ENCODE peak calls at places on chromosome 9, in nine cellular contexts. One of them, this sample, is unnamed.

GRCh38 chr9:100425758-100426157 is 1.2 kb upstream of the MSANTD3 start:
- DNase-seq in HEK293T: no peak
- DNase-seq in activated gamma-delta T cell treated with Interleukin-2 at 50 U/mL for 16 hours: no peak
- DNase-seq in smooth muscle cell of the brain vasculature: no peak
- DNase-seq in SJSA1: no peak
- DNase-seq in fibroblast of the aortic adventitia: peak
- DNase-seq in T-helper 9 cell: no peak
- DNase-seq in fibroblast of lung: peak
- DNase-seq in germinal center: no peak
- DNase-seq in this sample: no peak

GRCh38 chr9:82923410-82924242 is 139.3 kb downstream of the RASEF start:
- DNase-seq in fibroblast of the aortic adventitia: no peak
- DNase-seq in activated gamma-delta T cell treated with Interleukin-2 at 50 U/mL for 16 hours: no peak
- DNase-seq in HEK293T: peak
- DNase-seq in fibroblast of lung: peak
- DNase-seq in SJSA1: no peak
- DNase-seq in smooth muscle cell of the brain vasculature: no peak
- DNase-seq in germinal center: no peak
- DNase-seq in T-helper 9 cell: no peak
- DNase-seq in this sample: no peak

GRCh38 chr9:69577123-69577522 is 95.0 kb downstream of the APBA1 start:
- DNase-seq in HEK293T: no peak
- DNase-seq in activated gamma-delta T cell treated with Interleukin-2 at 50 U/mL for 16 hours: no peak
- DNase-seq in smooth muscle cell of the brain vasculature: no peak
- DNase-seq in germinal center: no peak
- DNase-seq in fibroblast of the aortic adventitia: no peak
- DNase-seq in T-helper 9 cell: no peak
- DNase-seq in fibroblast of lung: no peak
- DNase-seq in SJSA1: no peak
- DNase-seq in this sample: no peak

GRCh38 chr9:107439991-107440456 is 49.5 kb downstream of the KLF4 start:
- DNase-seq in T-helper 9 cell: no peak
- DNase-seq in activated gamma-delta T cell treated with Interleukin-2 at 50 U/mL for 16 hours: no peak
- DNase-seq in fibroblast of lung: peak
- DNase-seq in fibroblast of the aortic adventitia: peak
- DNase-seq in SJSA1: no peak
- DNase-seq in smooth muscle cell of the brain vasculature: no peak
- DNase-seq in germinal center: no peak
- DNase-seq in HEK293T: no peak
- DNase-seq in this sample: no peak

GRCh38 chr9:130382636-130383349 is 62.0 kb upstream of the ASS1 start:
- DNase-seq in T-helper 9 cell: no peak
- DNase-seq in fibroblast of lung: no peak
- DNase-seq in smooth muscle cell of the brain vasculature: no peak
- DNase-seq in fibroblast of the aortic adventitia: no peak
- DNase-seq in germinal center: no peak
- DNase-seq in activated gamma-delta T cell treated with Interleukin-2 at 50 U/mL for 16 hours: no peak
- DNase-seq in SJSA1: no peak
- DNase-seq in HEK293T: no peak
- DNase-seq in this sample: no peak

GRCh38 chr9:14511452-14511851 is 181.8 kb downstream of the ZDHHC21 start:
- DNase-seq in smooth muscle cell of the brain vasculature: no peak
- DNase-seq in SJSA1: no peak
- DNase-seq in fibroblast of lung: peak
- DNase-seq in T-helper 9 cell: no peak
- DNase-seq in HEK293T: no peak
- DNase-seq in activated gamma-delta T cell treated with Interleukin-2 at 50 U/mL for 16 hours: no peak
- DNase-seq in fibroblast of the aortic adventitia: peak
- DNase-seq in germinal center: no peak
- DNase-seq in this sample: no peak

GRCh38 chr9:19155106-19155999 is 28.1 kb upstream of the PLIN2 start:
- DNase-seq in SJSA1: no peak
- DNase-seq in fibroblast of lung: no peak
- DNase-seq in fibroblast of the aortic adventitia: no peak
- DNase-seq in smooth muscle cell of the brain vasculature: no peak
- DNase-seq in germinal center: no peak
- DNase-seq in HEK293T: no peak
- DNase-seq in activated gamma-delta T cell treated with Interleukin-2 at 50 U/mL for 16 hours: no peak
- DNase-seq in T-helper 9 cell: no peak
- DNase-seq in this sample: no peak

GRCh38 chr9:136835162-136835931 is 6.9 kb upstream of the AJM1 start:
- DNase-seq in smooth muscle cell of the brain vasculature: no peak
- DNase-seq in fibroblast of lung: no peak
- DNase-seq in SJSA1: no peak
- DNase-seq in activated gamma-delta T cell treated with Interleukin-2 at 50 U/mL for 16 hours: no peak
- DNase-seq in germinal center: no peak
- DNase-seq in HEK293T: no peak
- DNase-seq in fibroblast of the aortic adventitia: no peak
- DNase-seq in T-helper 9 cell: no peak
- DNase-seq in this sample: no peak

GRCh38 chr9:115022760-115023434 is 92.5 kb upstream of the TNFSF8 start:
- DNase-seq in germinal center: no peak
- DNase-seq in T-helper 9 cell: no peak
- DNase-seq in fibroblast of lung: peak
- DNase-seq in HEK293T: no peak
- DNase-seq in smooth muscle cell of the brain vasculature: no peak
- DNase-seq in SJSA1: peak
- DNase-seq in fibroblast of the aortic adventitia: peak
- DNase-seq in activated gamma-delta T cell treated with Interleukin-2 at 50 U/mL for 16 hours: no peak
- DNase-seq in this sample: no peak

GRCh38 chr9:132078369-132079356 is 1.0 kb downstream of the MED27 start:
- DNase-seq in smooth muscle cell of the brain vasculature: no peak
- DNase-seq in fibroblast of the aortic adventitia: peak
- DNase-seq in fibroblast of lung: peak
- DNase-seq in activated gamma-delta T cell treated with Interleukin-2 at 50 U/mL for 16 hours: peak
- DNase-seq in HEK293T: peak
- DNase-seq in T-helper 9 cell: peak
- DNase-seq in SJSA1: no peak
- DNase-seq in germinal center: peak
- DNase-seq in this sample: no peak

GRCh38 chr9:126916909-126917308 is 2.3 kb downstream of the RALGPS1 start:
- DNase-seq in T-helper 9 cell: no peak
- DNase-seq in activated gamma-delta T cell treated with Interleukin-2 at 50 U/mL for 16 hours: no peak
- DNase-seq in germinal center: no peak
- DNase-seq in fibroblast of lung: no peak
- DNase-seq in smooth muscle cell of the brain vasculature: no peak
- DNase-seq in fibroblast of the aortic adventitia: no peak
- DNase-seq in HEK293T: peak
- DNase-seq in SJSA1: no peak
- DNase-seq in this sample: no peak

GRCh38 chr9:15400281-15400941 is 22.3 kb upstream of the SNAPC3 start:
- DNase-seq in HEK293T: no peak
- DNase-seq in T-helper 9 cell: no peak
- DNase-seq in fibroblast of lung: peak
- DNase-seq in activated gamma-delta T cell treated with Interleukin-2 at 50 U/mL for 16 hours: no peak
- DNase-seq in fibroblast of the aortic adventitia: no peak
- DNase-seq in germinal center: no peak
- DNase-seq in SJSA1: no peak
- DNase-seq in smooth muscle cell of the brain vasculature: no peak
- DNase-seq in this sample: no peak

GRCh38 chr9:16811987-16812685 is 58.3 kb downstream of the BNC2 start:
- DNase-seq in fibroblast of lung: no peak
- DNase-seq in HEK293T: no peak
- DNase-seq in fibroblast of the aortic adventitia: no peak
- DNase-seq in smooth muscle cell of the brain vasculature: no peak
- DNase-seq in germinal center: no peak
- DNase-seq in T-helper 9 cell: no peak
- DNase-seq in SJSA1: no peak
- DNase-seq in activated gamma-delta T cell treated with Interleukin-2 at 50 U/mL for 16 hours: no peak
- DNase-seq in this sample: no peak

GRCh38 chr9:88950341-88951141 is 40.7 kb upstream of the S1PR3 start:
- DNase-seq in SJSA1: no peak
- DNase-seq in activated gamma-delta T cell treated with Interleukin-2 at 50 U/mL for 16 hours: no peak
- DNase-seq in T-helper 9 cell: no peak
- DNase-seq in fibroblast of the aortic adventitia: peak
- DNase-seq in smooth muscle cell of the brain vasculature: no peak
- DNase-seq in fibroblast of lung: peak
- DNase-seq in HEK293T: no peak
- DNase-seq in germinal center: no peak
- DNase-seq in this sample: no peak

GRCh38 chr9:114697951-114698351 is 16.0 kb upstream of the TEX48 start:
- DNase-seq in fibroblast of the aortic adventitia: no peak
- DNase-seq in activated gamma-delta T cell treated with Interleukin-2 at 50 U/mL for 16 hours: no peak
- DNase-seq in T-helper 9 cell: no peak
- DNase-seq in fibroblast of lung: no peak
- DNase-seq in HEK293T: no peak
- DNase-seq in smooth muscle cell of the brain vasculature: no peak
- DNase-seq in SJSA1: no peak
- DNase-seq in germinal center: no peak
- DNase-seq in this sample: no peak

GRCh38 chr9:36969216-36969771 is 64.8 kb downstream of the PAX5 start:
- DNase-seq in fibroblast of lung: no peak
- DNase-seq in activated gamma-delta T cell treated with Interleukin-2 at 50 U/mL for 16 hours: no peak
- DNase-seq in SJSA1: no peak
- DNase-seq in T-helper 9 cell: no peak
- DNase-seq in HEK293T: no peak
- DNase-seq in fibroblast of the aortic adventitia: no peak
- DNase-seq in smooth muscle cell of the brain vasculature: no peak
- DNase-seq in germinal center: no peak
- DNase-seq in this sample: no peak

GRCh38 chr9:70080481-70081119 is 37.0 kb downstream of the MAMDC2 start:
- DNase-seq in T-helper 9 cell: no peak
- DNase-seq in HEK293T: no peak
- DNase-seq in germinal center: no peak
- DNase-seq in activated gamma-delta T cell treated with Interleukin-2 at 50 U/mL for 16 hours: no peak
- DNase-seq in smooth muscle cell of the brain vasculature: peak
- DNase-seq in fibroblast of the aortic adventitia: peak
- DNase-seq in fibroblast of lung: peak
- DNase-seq in SJSA1: peak
- DNase-seq in this sample: no peak

GRCh38 chr9:16401720-16402119 is 468.8 kb downstream of the BNC2 start:
- DNase-seq in T-helper 9 cell: no peak
- DNase-seq in activated gamma-delta T cell treated with Interleukin-2 at 50 U/mL for 16 hours: no peak
- DNase-seq in fibroblast of lung: no peak
- DNase-seq in SJSA1: no peak
- DNase-seq in HEK293T: no peak
- DNase-seq in smooth muscle cell of the brain vasculature: no peak
- DNase-seq in fibroblast of the aortic adventitia: no peak
- DNase-seq in germinal center: no peak
- DNase-seq in this sample: no peak

GRCh38 chr9:134737842-134738580 is 96.4 kb downstream of the COL5A1 start:
- DNase-seq in fibroblast of lung: no peak
- DNase-seq in smooth muscle cell of the brain vasculature: no peak
- DNase-seq in T-helper 9 cell: no peak
- DNase-seq in HEK293T: no peak
- DNase-seq in SJSA1: no peak
- DNase-seq in activated gamma-delta T cell treated with Interleukin-2 at 50 U/mL for 16 hours: no peak
- DNase-seq in fibroblast of the aortic adventitia: no peak
- DNase-seq in germinal center: no peak
- DNase-seq in this sample: no peak

GRCh38 chr9:116860509-116861120 is 173.5 kb downstream of the TRIM32 start:
- DNase-seq in activated gamma-delta T cell treated with Interleukin-2 at 50 U/mL for 16 hours: no peak
- DNase-seq in HEK293T: peak
- DNase-seq in smooth muscle cell of the brain vasculature: peak
- DNase-seq in T-helper 9 cell: no peak
- DNase-seq in germinal center: peak
- DNase-seq in fibroblast of lung: peak
- DNase-seq in fibroblast of the aortic adventitia: peak
- DNase-seq in SJSA1: peak
- DNase-seq in this sample: peak

GRCh38 chr9:95771556-95772280 is 103.8 kb upstream of the ERCC6L2 start:
- DNase-seq in SJSA1: peak
- DNase-seq in fibroblast of lung: peak
- DNase-seq in T-helper 9 cell: no peak
- DNase-seq in HEK293T: peak
- DNase-seq in smooth muscle cell of the brain vasculature: peak
- DNase-seq in fibroblast of the aortic adventitia: peak
- DNase-seq in germinal center: no peak
- DNase-seq in activated gamma-delta T cell treated with Interleukin-2 at 50 U/mL for 16 hours: no peak
- DNase-seq in this sample: no peak

GRCh38 chr9:134433101-134433500 is 106.8 kb downstream of the RXRA start:
- DNase-seq in HEK293T: no peak
- DNase-seq in fibroblast of lung: peak
- DNase-seq in T-helper 9 cell: no peak
- DNase-seq in SJSA1: peak
- DNase-seq in activated gamma-delta T cell treated with Interleukin-2 at 50 U/mL for 16 hours: no peak
- DNase-seq in smooth muscle cell of the brain vasculature: no peak
- DNase-seq in germinal center: no peak
- DNase-seq in fibroblast of the aortic adventitia: peak
- DNase-seq in this sample: no peak

GRCh38 chr9:137547687-137548543 is 2.3 kb downstream of the PNPLA7 start:
- DNase-seq in fibroblast of the aortic adventitia: peak
- DNase-seq in activated gamma-delta T cell treated with Interleukin-2 at 50 U/mL for 16 hours: no peak
- DNase-seq in germinal center: no peak
- DNase-seq in smooth muscle cell of the brain vasculature: no peak
- DNase-seq in SJSA1: no peak
- DNase-seq in T-helper 9 cell: no peak
- DNase-seq in HEK293T: no peak
- DNase-seq in fibroblast of lung: no peak
- DNase-seq in this sample: no peak

This sample was measured in nucleus accumbens.